ENCODE peak calls at places on chromosomes 4 and X, in seven cellular contexts. E is NCI-H1417; D is A549; V is thyroid gland; W is LoVo; M is endothelial cell; P is activated CD8-positive, alpha-beta memory T cell treated with anti-CD3 and anti-CD28 coated beads for 1 hour. K is an unnamed sample.

GRCh38 chr4:129193357-129194100 is 97.6 kb downstream of the C4orf33 start:
- DNase-seq in E (no peak), D (no peak), V (no peak), W (no peak), M (no peak), P (no peak), K (no peak)

GRCh38 chr4:145012841-145013240 is 85.2 kb downstream of the ANAPC10 start:
- DNase-seq in E (no peak), D (no peak), V (no peak), W (no peak), M (no peak), P (no peak), K (no peak)

GRCh38 chr4:10808591-10808990 is 124.0 kb upstream of the CLNK start:
- DNase-seq in E (no peak), D (no peak), V (no peak), W (no peak), M (no peak), P (no peak), K (no peak)

GRCh38 chrX:97057349-97057909 is 173.7 kb downstream of the RPA4 start:
- DNase-seq in E (peak; percentile 76), D (no peak), V (peak; percentile 13), W (no peak), M (no peak), P (no peak), K (no peak)

GRCh38 chr4:71773004-71773403 is 10.9 kb downstream of the GC start:
- DNase-seq in E (no peak), D (no peak), V (no peak), W (no peak), M (no peak), P (no peak), K (no peak)

GRCh38 chrX:12138366-12139313 is at the start of gene FRMPD4:
- DNase-seq in E (peak; percentile 86), D (no peak), V (no peak), W (no peak), M (peak; percentile 15), P (no peak), K (no peak)

GRCh38 chr4:68348577-68348976 is 1.3 kb downstream of the YTHDC1 start:
- DNase-seq in E (peak; percentile 3), D (no peak), V (no peak), W (no peak), M (no peak), P (no peak), K (no peak)

GRCh38 chr4:79065262-79065661 is 126.0 kb upstream of the PAQR3 start:
- DNase-seq in E (no peak), D (no peak), V (no peak), W (no peak), M (no peak), P (no peak), K (no peak)

GRCh38 chr4:153090670-153091385 is 113.4 kb upstream of the TRIM2 start:
- DNase-seq in E (no peak), D (no peak), V (no peak), W (no peak), M (no peak), P (no peak), K (no peak)

GRCh38 chr4:54961357-54961975 is 163.9 kb downstream of the KDR start:
- DNase-seq in E (peak; percentile 28), D (peak; percentile 2), V (no peak), W (peak; percentile 32), M (peak; percentile 20), P (no peak), K (no peak)

GRCh38 chrX:85111347-85111746 is 107.7 kb downstream of the APOOL start:
- DNase-seq in E (peak; percentile 9), D (no peak), V (no peak), W (peak; percentile 5), M (no peak), P (no peak), K (no peak)

K was measured in effector memory CD8-positive, alpha-beta T cell.